ENCODE peak calls at places on chromosomes 1 and 21, in ten cellular contexts. E, D, X, M, H, Q, A, I, O and L are unnamed samples.

GRCh38 chr1:19066874-19067186 is 110.4 kb upstream of the IFFO2 start:
- DNase-seq in D (no peak), H (no peak), E (no peak), O (no peak), X (no peak), I (no peak), Q (no peak), A (no peak), M (no peak), L (no peak)

GRCh38 chr1:153260473-153260979 is 1.0 kb downstream of the LORICRIN start:
- DNase-seq in Q (no peak), I (no peak), M (no peak), E (no peak), D (no peak), O (no peak), X (no peak), A (no peak), H (no peak), L (no peak)

GRCh38 chr1:199067483-199067882 is 428.6 kb downstream of the PTPRC start:
- DNase-seq in O (no peak), M (no peak), D (no peak), Q (no peak), E (no peak), I (no peak), X (no peak), H (no peak), A (no peak), L (no peak)

GRCh38 chr1:206693029-206693428 is 8.3 kb downstream of the MAPKAPK2 start:
- DNase-seq in Q (no peak), E (no peak), O (peak), M (no peak), H (peak), I (no peak), D (peak), X (peak), A (no peak), L (peak)

GRCh38 chr1:203765029-203765837 is at the start of gene LAX1:
- DNase-seq in Q (no peak), A (no peak), H (no peak), X (no peak), M (no peak), I (no peak), O (no peak), D (peak), E (no peak), L (no peak)

GRCh38 chr1:183598386-183598785 is 8.1 kb upstream of the NCF2 start:
- DNase-seq in Q (no peak), A (no peak), E (no peak), X (no peak), H (no peak), D (no peak), M (no peak), I (no peak), O (no peak), L (no peak)

GRCh38 chr1:211616231-211617031 is 37.5 kb upstream of the SLC30A1 start:
- DNase-seq in A (no peak), E (no peak), M (no peak), H (peak), Q (no peak), I (no peak), O (peak), X (no peak), D (no peak), L (no peak)

GRCh38 chr1:43979528-43980254 is 681 bp downstream of the B4GALT2 start:
- DNase-seq in Q (peak), E (peak), D (peak), M (peak), A (peak), O (peak), H (no peak), X (peak), I (no peak), L (no peak)

GRCh38 chr1:24673336-24673735 is 30.2 kb downstream of the SRRM1 start:
- DNase-seq in D (no peak), E (no peak), X (no peak), A (no peak), H (no peak), O (no peak), I (no peak), Q (peak), M (no peak), L (no peak)

DNA sequence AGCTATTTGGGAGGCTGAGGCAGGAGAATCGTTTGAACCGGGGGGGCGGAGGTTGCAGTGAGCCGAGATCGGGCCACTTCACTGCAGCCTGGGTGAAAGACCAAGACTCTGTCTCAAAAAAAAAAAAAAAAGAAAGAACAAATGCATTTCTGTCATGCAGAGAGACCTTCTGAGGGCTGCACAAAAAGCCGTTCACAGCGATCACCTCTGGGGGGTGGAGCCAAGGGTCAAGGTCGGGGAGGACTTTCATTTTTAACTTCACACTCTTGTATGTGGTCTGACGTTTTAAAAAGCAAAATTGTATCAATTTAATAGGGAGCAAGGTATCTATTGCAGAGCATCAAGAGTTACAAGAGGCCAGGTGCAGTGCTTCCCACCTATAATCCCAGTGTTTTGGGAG is 26.6 kb upstream of the CLDN14 start:
- DNase-seq in Q (no peak), A (no peak), I (no peak), O (no peak), E (no peak), H (no peak), M (no peak), D (no peak), X (no peak), L (no peak)
- H3K27ac ChIP-seq in Q (no peak), A (no peak), I (no peak), O (no peak), E (no peak), H (no peak), M (no peak), D (no peak), X (no peak), L (no peak)

GRCh38 chr1:232509570-232509969 is 120.4 kb downstream of the SIPA1L2 start:
- DNase-seq in X (peak), D (no peak), O (no peak), I (no peak), H (no peak), A (no peak), E (peak), Q (no peak), M (no peak), L (no peak)

GRCh38 chr1:232510367-232511110 is 119.4 kb downstream of the SIPA1L2 start:
- DNase-seq in Q (peak), O (no peak), A (no peak), D (no peak), H (no peak), I (no peak), E (no peak), M (no peak), X (no peak), L (no peak)

GRCh38 chr1:232508161-232508661 is 121.7 kb downstream of the SIPA1L2 start:
- DNase-seq in D (no peak), I (no peak), H (no peak), O (no peak), E (peak), M (peak), Q (no peak), X (no peak), A (no peak), L (no peak)

GRCh38 chr1:232511172-232511571 is 118.8 kb downstream of the SIPA1L2 start:
- DNase-seq in M (no peak), X (no peak), A (no peak), H (no peak), I (no peak), O (no peak), E (peak), D (no peak), Q (peak), L (no peak)

GRCh38 chr1:232507571-232507970 is 122.4 kb downstream of the SIPA1L2 start:
- DNase-seq in X (no peak), I (no peak), Q (no peak), E (no peak), D (no peak), A (no peak), H (no peak), M (no peak), O (no peak), L (no peak)
- H3K27ac ChIP-seq in X (no peak), I (no peak), Q (no peak), E (no peak), D (no peak), A (no peak), H (peak), M (no peak), O (no peak), L (no peak)

DNA sequence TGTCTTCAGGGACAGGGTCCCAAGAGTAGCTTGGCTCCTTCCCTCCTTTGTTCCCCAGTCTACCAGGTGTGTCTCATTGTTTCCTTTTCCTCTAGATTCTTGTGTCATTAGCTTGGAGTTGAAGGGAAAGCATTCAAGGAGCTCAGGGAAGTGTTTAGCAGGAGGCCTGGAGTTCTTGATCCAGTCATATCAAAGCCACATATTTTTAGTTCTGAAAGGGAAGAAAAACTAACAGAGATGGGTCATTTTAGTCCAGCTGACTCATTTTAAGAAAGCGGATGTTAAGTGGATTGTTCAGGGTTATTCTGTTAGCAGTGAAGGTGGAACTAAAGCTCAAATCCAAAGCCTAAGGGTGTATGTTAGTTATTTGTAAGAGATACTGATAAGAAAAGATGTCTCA is 720 bp downstream of the C1orf54 start:
- DNase-seq in I (no peak), M (no peak), D (no peak), E (no peak), H (no peak), X (no peak), A (no peak), Q (no peak), O (no peak), L (no peak)
- H3K27ac ChIP-seq in I (peak), M (no peak), D (no peak), E (no peak), H (peak), X (no peak), A (no peak), Q (no peak), O (no peak), L (peak)

GRCh38 chr1:156993426-156994147 is 52.0 kb downstream of the ARHGEF11 start:
- DNase-seq in H (no peak), X (no peak), D (no peak), A (no peak), O (no peak), Q (peak), I (no peak), E (no peak), M (no peak), L (no peak)
- H3K27ac ChIP-seq in H (no peak), X (no peak), D (no peak), A (no peak), O (no peak), Q (no peak), I (no peak), E (no peak), M (no peak), L (no peak)

DNA sequence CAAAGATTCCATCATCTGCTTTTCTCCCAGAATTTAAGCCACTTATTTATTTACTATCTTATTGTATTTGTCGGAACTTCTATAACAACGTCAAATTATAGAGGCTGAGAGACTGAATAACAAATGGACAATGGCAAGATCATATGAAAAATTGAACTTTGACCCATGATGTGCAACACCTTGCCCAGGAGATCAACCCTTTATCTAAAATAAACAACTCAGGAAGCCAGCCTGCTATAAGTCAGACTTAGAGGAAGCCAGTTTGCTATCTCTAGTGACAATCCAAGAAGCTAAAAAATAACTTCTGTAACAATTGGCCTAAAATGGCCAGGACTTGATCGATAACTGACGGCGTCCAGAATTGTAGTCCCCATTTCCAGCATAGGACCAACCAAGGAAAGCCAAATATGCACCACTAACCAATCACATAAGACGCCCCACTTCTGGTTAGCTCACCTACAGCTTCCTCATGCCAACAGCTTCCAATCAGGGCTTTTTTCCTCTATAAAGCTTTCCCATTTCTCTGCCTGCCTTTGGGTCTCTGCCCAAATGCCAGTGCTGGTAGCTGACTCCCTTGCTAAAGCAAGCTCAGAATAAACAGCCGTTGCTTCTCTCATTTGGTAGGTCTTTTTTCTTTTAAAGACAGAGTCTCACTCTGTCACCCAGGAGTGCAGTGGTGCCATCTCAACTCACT is 28.5 kb downstream of the ANP32E start:
- DNase-seq in H (no peak), O (no peak), E (no peak), X (no peak), A (no peak), M (no peak), Q (no peak), D (no peak), I (no peak), L (no peak)
- H3K27ac ChIP-seq in H (no peak), O (no peak), E (no peak), X (no peak), A (no peak), M (no peak), Q (no peak), D (no peak), I (no peak), L (no peak)

DNA sequence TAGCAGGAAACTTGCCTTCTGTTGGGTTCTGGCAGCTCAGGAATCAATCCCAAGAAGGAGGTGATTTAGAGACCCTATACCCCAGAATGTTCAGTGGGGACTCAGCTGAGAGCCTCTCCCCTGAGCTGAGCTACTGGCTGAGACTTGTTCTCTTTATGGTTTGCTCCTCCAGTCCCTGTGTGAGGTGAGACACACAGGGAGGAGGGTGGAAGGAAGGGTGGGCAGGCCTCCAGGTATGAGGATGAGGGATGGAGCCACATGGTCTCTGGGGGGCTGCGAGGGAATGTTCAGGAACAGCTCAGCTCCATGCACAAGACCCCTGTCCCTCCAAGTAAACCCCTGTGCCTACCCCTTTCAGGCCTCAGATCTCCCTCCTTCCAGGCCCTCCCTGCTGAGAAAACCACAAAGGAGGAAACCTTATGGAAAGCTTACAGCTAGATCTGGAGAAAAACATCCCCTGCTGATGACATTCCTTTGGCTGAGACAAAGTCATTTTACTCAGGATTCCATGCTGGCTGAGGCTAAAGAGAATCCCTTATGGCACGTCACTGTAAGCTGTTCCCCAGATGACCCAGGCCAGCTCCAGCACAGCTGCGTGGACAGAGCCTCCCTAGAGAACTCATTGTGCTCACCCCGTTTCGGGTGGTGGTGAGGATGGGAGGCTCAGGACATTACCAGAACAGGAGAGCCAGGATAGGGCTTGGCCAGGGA is 91.5 kb upstream of the IPO9 start:
- DNase-seq in D (no peak), Q (no peak), M (peak), X (peak), I (no peak), A (no peak), O (no peak), H (peak), E (no peak), L (peak)
- H3K27ac ChIP-seq in D (no peak), Q (no peak), M (peak), X (peak), I (peak), A (no peak), O (no peak), H (peak), E (peak), L (peak)

GRCh38 chr1:111227434-111227833 is at the start of gene CHI3L2:
- DNase-seq in E (no peak), H (no peak), M (no peak), I (no peak), D (no peak), A (no peak), Q (peak), X (no peak), O (no peak), L (no peak)

GRCh38 chr1:111227875-111228747 is 598 bp downstream of the CHI3L2 start:
- DNase-seq in Q (peak), H (peak), E (peak), X (no peak), D (peak), A (no peak), I (no peak), O (peak), M (peak), L (peak)

GRCh38 chr1:111225717-111226400 is 1.7 kb upstream of the CHI3L2 start:
- DNase-seq in D (no peak), I (no peak), X (no peak), O (no peak), E (no peak), A (no peak), Q (no peak), M (no peak), H (no peak), L (no peak)

GRCh38 chr1:111232134-111232533 is 4.6 kb downstream of the CHI3L2 start:
- DNase-seq in A (no peak), X (no peak), D (no peak), I (no peak), E (no peak), M (no peak), H (no peak), Q (no peak), O (no peak), L (no peak)

DNA sequence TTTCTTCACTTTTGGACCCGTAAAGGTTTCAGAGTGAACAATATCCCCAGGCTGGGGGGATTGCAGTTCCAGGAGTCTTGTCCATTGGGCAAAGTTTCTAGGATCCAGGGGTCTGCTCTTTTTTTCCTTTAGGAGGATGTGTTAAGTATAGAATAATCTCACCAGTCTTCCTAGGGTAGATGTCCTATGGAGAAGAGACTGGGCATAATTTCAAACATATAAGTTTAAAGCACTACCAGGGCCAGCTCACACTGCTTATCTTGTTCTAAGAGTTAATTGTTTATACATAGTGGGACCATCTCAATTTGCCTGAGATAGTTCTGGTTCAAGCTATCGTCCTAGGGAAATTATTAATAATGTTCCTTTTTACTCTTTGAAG is 1.2 kb downstream of the CHI3L2 start:
- DNase-seq in M (no peak), X (no peak), E (no peak), I (no peak), H (no peak), D (no peak), Q (no peak), O (no peak), A (no peak), L (no peak)
- H3K27ac ChIP-seq in M (no peak), X (no peak), E (peak), I (peak), H (peak), D (peak), Q (peak), O (no peak), A (no peak), L (peak)